ENCODE peak calls at places on chromosomes 13 and 19, in five cellular contexts. Q is renal cortical epithelial cell; E is HTR-8/SVneo; S is uterus; N is activated CD4-positive, alpha-beta T cell treated with anti-CD3 and anti-CD28 coated beads, Interleukin-2, amount 10 ng/mL, durations not matched to agents 7 days and 5 days. G is an unnamed sample.

GRCh38 chr13:25253702-25254101 is 33.6 kb downstream of the MTMR6 start:
- DNase-seq in S (no peak), Q (peak), N (no peak), E (no peak), G (no peak)

GRCh38 chr19:43699506-43700367 is 16.1 kb upstream of the IRGC start:
- DNase-seq in Q (no peak), N (no peak), E (no peak), S (peak), G (no peak)

GRCh38 chr13:67440240-67440639 is 210.1 kb upstream of the PCDH9 start:
- DNase-seq in Q (no peak), E (no peak), N (no peak), S (no peak), G (no peak)

GRCh38 chr13:33045829-33046592 is 29.8 kb downstream of the KL start:
- DNase-seq in N (no peak), Q (no peak), E (no peak), S (no peak), G (no peak)

GRCh38 chr13:45994752-45995151 is 57.8 kb downstream of the ZC3H13 start:
- DNase-seq in E (no peak), S (no peak), N (no peak), Q (no peak), G (no peak)

GRCh38 chr13:46119883-46120614 is 15.2 kb upstream of the CPB2 start:
- DNase-seq in N (no peak), S (peak), Q (peak), E (peak), G (no peak)

GRCh38 chr13:39820606-39821005 is 165.1 kb downstream of the COG6 start:
- DNase-seq in N (no peak), E (no peak), Q (no peak), S (no peak), G (no peak)

GRCh38 chr19:36775768-36776167 is 3.2 kb upstream of the ZNF850 start:
- DNase-seq in S (peak), N (no peak), Q (no peak), E (no peak), G (no peak)

GRCh38 chr19:34225659-34226015 is 28.7 kb upstream of the GARRE1 start:
- DNase-seq in S (no peak), N (no peak), E (no peak), Q (no peak), G (no peak)

GRCh38 chr19:13637664-13638063 is 126.7 kb upstream of the MRI1 start:
- DNase-seq in N (no peak), E (no peak), S (no peak), Q (no peak), G (no peak)

GRCh38 chr19:49113762-49114629 is at the start of gene LIN7B:
- DNase-seq in Q (peak), N (peak), E (peak), S (peak), G (peak)

GRCh38 chr13:34165158-34165557 is 347.2 kb downstream of the RFC3 start:
- DNase-seq in S (no peak), N (no peak), Q (no peak), E (no peak), G (no peak)

GRCh38 chr13:113096745-113097305 is 8.8 kb upstream of the F7 start:
- DNase-seq in S (no peak), Q (no peak), N (no peak), E (no peak), G (no peak)

GRCh38 chr19:3145909-3146676 is 10.3 kb downstream of the GNA15 start:
- DNase-seq in E (no peak), Q (no peak), N (no peak), S (no peak), G (no peak)

GRCh38 chr19:33267706-33268105 is 34.6 kb downstream of the CEBPA start:
- DNase-seq in Q (no peak), N (no peak), S (no peak), E (no peak), G (no peak)

GRCh38 chr13:49627831-49628652 is at the start of gene ARL11:
- DNase-seq in S (no peak), E (no peak), Q (no peak), N (peak), G (no peak)

GRCh38 chr19:49182848-49183375 is 25.3 kb downstream of the TRPM4 start:
- DNase-seq in N (no peak), E (no peak), Q (no peak), S (no peak), G (no peak)

GRCh38 chr19:53545271-53546065 is 7.5 kb downstream of the ZNF331 start:
- DNase-seq in Q (peak), N (no peak), S (no peak), E (peak), G (no peak)

GRCh38 chr13:27556109-27556508 is 64.2 kb downstream of the LNX2 start:
- DNase-seq in E (no peak), N (no peak), Q (peak), S (no peak), G (no peak)

GRCh38 chr19:35392742-35393350 is 22.0 kb downstream of the GPR42 start:
- DNase-seq in Q (no peak), S (no peak), E (no peak), N (no peak), G (no peak)

GRCh38 chr19:21127898-21128297 is 13.9 kb upstream of the ZNF431 start:
- DNase-seq in N (no peak), E (no peak), Q (no peak), S (no peak), G (no peak)

GRCh38 chr13:34216251-34216650 is 398.3 kb downstream of the RFC3 start:
- DNase-seq in E (no peak), S (no peak), Q (no peak), N (no peak), G (no peak)

GRCh38 chr13:31908696-31909386 is 122.7 kb upstream of the FRY start:
- DNase-seq in N (no peak), Q (no peak), E (no peak), S (no peak), G (no peak)

GRCh38 chr13:30877335-30877734 is 28.7 kb upstream of the MEDAG start:
- DNase-seq in Q (peak), E (no peak), N (no peak), S (no peak), G (no peak)

GRCh38 chr19:18439025-18439909 is 1.3 kb upstream of the ISYNA1 start:
- DNase-seq in N (no peak), S (no peak), Q (peak), E (no peak), G (no peak)

GRCh38 chr13:99655351-99656091 is 154.2 kb downstream of the TM9SF2 start:
- DNase-seq in N (peak), S (no peak), E (no peak), Q (peak), G (no peak)

GRCh38 chr19:55636723-55637122 is 4.1 kb upstream of the ZNF580 start:
- DNase-seq in E (no peak), S (no peak), N (no peak), Q (no peak), G (no peak)

GRCh38 chr19:38264486-38265212 is at the start of gene SPINT2:
- DNase-seq in S (no peak), E (no peak), N (peak), Q (no peak), G (no peak)

GRCh38 chr19:41364546-41365391 is 820 bp upstream of the B9D2 start:
- DNase-seq in Q (no peak), S (no peak), E (no peak), N (no peak), G (no peak)

GRCh38 chr19:31725051-31725450 is 375.8 kb upstream of the TSHZ3 start:
- DNase-seq in E (no peak), Q (no peak), S (no peak), N (no peak), G (no peak)

GRCh38 chr13:98528663-98529064 is 48.2 kb downstream of the STK24 start:
- DNase-seq in Q (no peak), S (no peak), N (no peak), E (no peak), G (no peak)

GRCh38 chr13:42478531-42479156 is 95.3 kb upstream of the TNFSF11 start:
- DNase-seq in S (no peak), E (peak), Q (peak), N (no peak), G (no peak)

GRCh38 chr13:40341501-40341900 is 324.9 kb downstream of the FOXO1 start:
- DNase-seq in E (no peak), Q (no peak), S (no peak), N (no peak), G (no peak)

GRCh38 chr19:20664917-20665781 is 3.8 kb upstream of the ZNF626 start:
- DNase-seq in S (peak), E (no peak), Q (peak), N (no peak), G (no peak)